ENCODE peak calls at places on chromosome 18, in eight cellular contexts. H, L, I, Z, K, X, J and U are unnamed samples.

GRCh38 chr18:31057917-31058316 is 15.4 kb upstream of the DSC3 start:
- DNase-seq in K (no peak), I (no peak), Z (no peak), X (no peak), J (no peak), H (no peak), L (no peak), U (no peak)

GRCh38 chr18:74242451-74243096 is 49.2 kb downstream of the CYB5A start:
- DNase-seq in L (no peak), I (no peak), H (no peak), Z (no peak), J (no peak), K (no peak), X (no peak), U (no peak)

GRCh38 chr18:63253018-63253417 is 66.6 kb downstream of the BCL2 start:
- DNase-seq in K (no peak), Z (no peak), H (no peak), X (no peak), J (no peak), L (no peak), I (no peak), U (no peak)

GRCh38 chr18:64094210-64094609 is 54.7 kb downstream of the LINC00305 start:
- DNase-seq in L (no peak), H (no peak), K (no peak), Z (no peak), X (no peak), I (no peak), J (no peak), U (no peak)

GRCh38 chr18:73462092-73462491 is 594.3 kb upstream of the NETO1 start:
- DNase-seq in H (peak; percentile 81), I (no peak), K (no peak), Z (no peak), J (no peak), L (no peak), X (no peak), U (no peak)

GRCh38 chr18:59699750-59700534 is 2.7 kb upstream of the CCBE1 start:
- DNase-seq in X (no peak), J (no peak), I (no peak), L (no peak), K (no peak), H (no peak), Z (no peak), U (no peak)

GRCh38 chr18:45571714-45572113 is 43.6 kb upstream of the SLC14A2 start:
- DNase-seq in I (no peak), H (no peak), Z (peak; percentile 31), K (no peak), J (no peak), X (no peak), L (no peak), U (no peak)

GRCh38 chr18:3189884-3190283 is 29.9 kb downstream of the MYOM1 start:
- DNase-seq in Z (no peak), H (no peak), I (no peak), X (no peak), L (no peak), K (no peak), J (no peak), U (no peak)

GRCh38 chr18:13252696-13253410 is 34.3 kb downstream of the LDLRAD4 start:
- DNase-seq in I (no peak), X (no peak), Z (no peak), K (no peak), J (no peak), H (no peak), L (no peak), U (no peak)

GRCh38 chr18:532023-532422 is 31.5 kb upstream of the COLEC12 start:
- DNase-seq in X (no peak), K (no peak), I (no peak), J (no peak), Z (no peak), L (no peak), H (no peak), U (no peak)

GRCh38 chr18:955379-956066 is 50.9 kb downstream of the ADCYAP1 start:
- DNase-seq in J (no peak), L (no peak), H (no peak), K (no peak), Z (no peak), X (no peak), I (no peak), U (no peak)

GRCh38 chr18:39271654-39272053 is 1706.1 kb upstream of the CELF4 start:
- DNase-seq in H (no peak), J (no peak), X (no peak), Z (no peak), I (no peak), L (no peak), K (no peak), U (no peak)

GRCh38 chr18:52902188-52902587 is 562.2 kb downstream of the DCC start:
- DNase-seq in H (no peak), K (no peak), J (no peak), I (no peak), Z (no peak), L (no peak), X (no peak), U (no peak)

GRCh38 chr18:28735731-28736130 is 558.8 kb upstream of the CDH2 start:
- DNase-seq in X (no peak), H (peak; percentile 69), Z (no peak), K (no peak), I (no peak), J (no peak), L (no peak), U (no peak)

GRCh38 chr18:10442551-10442971 is 11.9 kb upstream of the APCDD1 start:
- DNase-seq in K (no peak), L (no peak), Z (no peak), J (no peak), X (no peak), H (no peak), I (no peak), U (no peak)

GRCh38 chr18:77131652-77132368 is 773 bp downstream of the MBP start:
- DNase-seq in H (no peak), J (no peak), X (no peak), Z (no peak), K (peak; percentile 39), I (peak; percentile 55), L (peak; percentile 44), U (peak; percentile 65)

GRCh38 chr18:12376034-12376717 is 851 bp downstream of the AFG3L2 start:
- DNase-seq in Z (no peak), L (peak; percentile 32), K (no peak), X (no peak), J (no peak), I (no peak), H (no peak), U (peak; percentile 27)

GRCh38 chr18:37962316-37962966 is 396.8 kb upstream of the CELF4 start:
- DNase-seq in I (no peak), Z (no peak), H (no peak), J (no peak), X (peak; percentile 21), K (no peak), L (no peak), U (no peak)

GRCh38 chr18:12442946-12443345 is 35.2 kb downstream of the PRELID3A start:
- DNase-seq in I (no peak), J (no peak), H (no peak), L (no peak), K (no peak), X (no peak), Z (no peak), U (no peak)

GRCh38 chr18:80247403-80247916 is at the start of gene PARD6G:
- DNase-seq in I (peak; percentile 93), Z (peak; percentile 47), L (peak; percentile 55), H (peak; percentile 17), X (peak; percentile 63), J (no peak), K (peak; percentile 70), U (peak; percentile 90)

GRCh38 chr18:79548621-79548985 is 131.0 kb upstream of the CTDP1 start:
- DNase-seq in L (no peak), J (no peak), I (no peak), Z (no peak), K (no peak), H (no peak), X (no peak), U (no peak)

GRCh38 chr18:53225567-53226325 is 885.7 kb downstream of the DCC start:
- DNase-seq in L (no peak), X (no peak), I (no peak), Z (no peak), J (no peak), H (no peak), K (no peak), U (no peak)

GRCh38 chr18:62105373-62105772 is 81.5 kb downstream of the PIGN start:
- DNase-seq in L (no peak), X (no peak), H (no peak), K (no peak), J (no peak), Z (no peak), I (no peak), U (no peak)

GRCh38 chr18:37499008-37499407 is 66.6 kb downstream of the CELF4 start:
- DNase-seq in Z (no peak), L (no peak), K (no peak), J (no peak), I (no peak), X (no peak), H (no peak), U (no peak)

GRCh38 chr18:3340682-3341097 is 78.8 kb downstream of the MYL12B start:
- DNase-seq in J (no peak), Z (no peak), L (no peak), H (peak; percentile 52), X (no peak), I (no peak), K (no peak), U (no peak)

GRCh38 chr18:79863161-79863945 is 65.6 kb downstream of the KCNG2 start:
- DNase-seq in X (no peak), K (no peak), Z (no peak), I (peak; percentile 38), J (no peak), L (no peak), H (no peak), U (no peak)